ENCODE peak calls at places on chromosomes 6 and 20, in four cellular contexts. F is amygdala; V is activated T-cell treated with anti-CD3 and anti-CD28 coated beads, Interleukin-2, amount 50 U/mL, for 72 hours; N is NT2/D1. X is an unnamed sample.

GRCh38 chr20:56974499-56975250 is 291.8 kb downstream of the BMP7 start:
- DNase-seq in F (peak; percentile 13), N (peak; percentile 68), V (peak; percentile 24), X (no peak)

GRCh38 chr20:12984069-12984765 is 24.6 kb upstream of the SPTLC3 start:
- DNase-seq in N (no peak), F (no peak), V (no peak), X (no peak)

GRCh38 chr6:79373246-79373645 is 138.8 kb upstream of the HMGN3 start:
- DNase-seq in N (no peak), F (no peak), V (no peak), X (no peak)

GRCh38 chr6:111987295-111987694 is 66.6 kb upstream of the CCN6 start:
- DNase-seq in F (no peak), N (no peak), V (no peak), X (no peak)

GRCh38 chr6:33700391-33701050 is 11.0 kb downstream of the UQCC2 start:
- DNase-seq in V (peak; percentile 76), F (peak; percentile 37), N (peak; percentile 68), X (peak; percentile 69)

GRCh38 chr6:19757036-19757435 is 80.1 kb upstream of the ID4 start:
- DNase-seq in N (no peak), V (no peak), F (no peak), X (no peak)

GRCh38 chr6:36114798-36115408 is 15.4 kb upstream of the MAPK13 start:
- DNase-seq in V (no peak), F (no peak), N (no peak), X (no peak)

GRCh38 chr20:62358728-62359490 is 8.2 kb downstream of the LAMA5 start:
- DNase-seq in V (no peak), N (no peak), F (no peak), X (no peak)

GRCh38 chr20:19757973-19758887 is at the start of gene RIN2:
- DNase-seq in N (peak; percentile 91), V (peak; percentile 8), F (peak; percentile 64), X (no peak)

GRCh38 chr6:129575378-129576118 is 134.4 kb downstream of the ARHGAP18 start:
- DNase-seq in V (no peak), F (no peak), N (peak; percentile 6), X (no peak)

GRCh38 chr6:36018339-36018738 is 6.1 kb downstream of the SLC26A8 start:
- DNase-seq in V (no peak), N (no peak), F (no peak), X (no peak)

GRCh38 chr6:26222587-26222986 is 135.4 kb downstream of the HFE start:
- DNase-seq in F (no peak), N (no peak), V (no peak), X (no peak)

GRCh38 chr6:43887906-43888683 is 118.1 kb downstream of the VEGFA start:
- DNase-seq in V (no peak), F (no peak), N (no peak), X (no peak)

GRCh38 chr20:59994697-59995122 is 36.5 kb downstream of the CDH26 start:
- DNase-seq in V (no peak), N (peak; percentile 61), F (no peak), X (no peak)